ENCODE peak calls at places on chromosomes 4 and X, in six cellular contexts. One of them, this sample, is unnamed.

GRCh38 chr4:104625706-104626105 is 131.0 kb upstream of the CXXC4 start:
- DNase-seq in A549: no peak
- DNase-seq in breast epithelium: no peak
- DNase-seq in heart left ventricle: no peak
- DNase-seq in ovary: no peak
- DNase-seq in HCT116: no peak
- DNase-seq in this sample: no peak

GRCh38 chr4:6043843-6044242 is 25.6 kb upstream of the C4orf50 start:
- DNase-seq in A549: no peak
- DNase-seq in breast epithelium: no peak
- DNase-seq in heart left ventricle: no peak
- DNase-seq in ovary: no peak
- DNase-seq in HCT116: no peak
- DNase-seq in this sample: no peak

GRCh38 chrX:119605398-119605738 is 856 bp downstream of the NKRF start:
- DNase-seq in A549: peak
- DNase-seq in breast epithelium: no peak
- DNase-seq in heart left ventricle: no peak
- DNase-seq in ovary: no peak
- DNase-seq in HCT116: no peak
- DNase-seq in this sample: no peak

GRCh38 chr4:125735107-125735506 is 420.4 kb downstream of the FAT4 start:
- DNase-seq in A549: peak
- DNase-seq in breast epithelium: no peak
- DNase-seq in heart left ventricle: peak
- DNase-seq in ovary: no peak
- DNase-seq in HCT116: no peak
- DNase-seq in this sample: no peak

GRCh38 chrX:104130808-104131207 is 18.5 kb downstream of the ZCCHC18 start:
- DNase-seq in A549: no peak
- DNase-seq in breast epithelium: no peak
- DNase-seq in heart left ventricle: no peak
- DNase-seq in ovary: no peak
- DNase-seq in HCT116: no peak
- DNase-seq in this sample: no peak

GRCh38 chr4:40238700-40239548 is 42.1 kb downstream of the RHOH start:
- DNase-seq in A549: no peak
- DNase-seq in breast epithelium: no peak
- DNase-seq in heart left ventricle: no peak
- DNase-seq in ovary: no peak
- DNase-seq in HCT116: no peak
- DNase-seq in this sample: no peak

GRCh38 chrX:150155396-150156048 is 207.6 kb upstream of the MAMLD1 start:
- DNase-seq in A549: peak
- DNase-seq in breast epithelium: no peak
- DNase-seq in heart left ventricle: peak
- DNase-seq in ovary: peak
- DNase-seq in HCT116: no peak
- DNase-seq in this sample: no peak

GRCh38 chrX:18892881-18893280 is 91.0 kb downstream of the PHKA2 start:
- DNase-seq in A549: no peak
- DNase-seq in breast epithelium: no peak
- DNase-seq in heart left ventricle: no peak
- DNase-seq in ovary: no peak
- DNase-seq in HCT116: no peak
- DNase-seq in this sample: no peak

GRCh38 chr4:103719320-103720204 is at the start of gene TACR3:
- DNase-seq in A549: no peak
- DNase-seq in breast epithelium: no peak
- DNase-seq in heart left ventricle: peak
- DNase-seq in ovary: no peak
- DNase-seq in HCT116: no peak
- DNase-seq in this sample: no peak

GRCh38 chrX:9493936-9494335 is 29.1 kb downstream of the TBL1X start:
- DNase-seq in A549: no peak
- DNase-seq in breast epithelium: no peak
- DNase-seq in heart left ventricle: no peak
- DNase-seq in ovary: no peak
- DNase-seq in HCT116: no peak
- DNase-seq in this sample: no peak

GRCh38 chr4:88697588-88698329 is at the start of gene NAP1L5:
- DNase-seq in A549: peak
- DNase-seq in breast epithelium: peak
- DNase-seq in heart left ventricle: peak
- DNase-seq in ovary: peak
- DNase-seq in HCT116: peak
- DNase-seq in this sample: peak
- TF ChIP-seq POLR2A in A549: no peak
- TF ChIP-seq POLR2A in breast epithelium: peak
- TF ChIP-seq POLR2A in heart left ventricle: peak
- TF ChIP-seq POLR2A in ovary: peak
- TF ChIP-seq POLR2A in HCT116: no peak
- TF ChIP-seq POLR2A in this sample: no peak

GRCh38 chr4:86657382-86657781 is 63.3 kb downstream of the PTPN13 start:
- DNase-seq in A549: no peak
- DNase-seq in breast epithelium: no peak
- DNase-seq in heart left ventricle: no peak
- DNase-seq in ovary: no peak
- DNase-seq in HCT116: no peak
- DNase-seq in this sample: no peak

GRCh38 chr4:86657910-86658309 is 63.8 kb downstream of the PTPN13 start:
- DNase-seq in A549: no peak
- DNase-seq in breast epithelium: no peak
- DNase-seq in heart left ventricle: no peak
- DNase-seq in ovary: no peak
- DNase-seq in HCT116: no peak
- DNase-seq in this sample: no peak

GRCh38 chr4:86653237-86653865 is 59.2 kb downstream of the PTPN13 start:
- DNase-seq in A549: no peak
- DNase-seq in breast epithelium: no peak
- DNase-seq in heart left ventricle: no peak
- DNase-seq in ovary: no peak
- DNase-seq in HCT116: peak
- DNase-seq in this sample: no peak

DNA sequence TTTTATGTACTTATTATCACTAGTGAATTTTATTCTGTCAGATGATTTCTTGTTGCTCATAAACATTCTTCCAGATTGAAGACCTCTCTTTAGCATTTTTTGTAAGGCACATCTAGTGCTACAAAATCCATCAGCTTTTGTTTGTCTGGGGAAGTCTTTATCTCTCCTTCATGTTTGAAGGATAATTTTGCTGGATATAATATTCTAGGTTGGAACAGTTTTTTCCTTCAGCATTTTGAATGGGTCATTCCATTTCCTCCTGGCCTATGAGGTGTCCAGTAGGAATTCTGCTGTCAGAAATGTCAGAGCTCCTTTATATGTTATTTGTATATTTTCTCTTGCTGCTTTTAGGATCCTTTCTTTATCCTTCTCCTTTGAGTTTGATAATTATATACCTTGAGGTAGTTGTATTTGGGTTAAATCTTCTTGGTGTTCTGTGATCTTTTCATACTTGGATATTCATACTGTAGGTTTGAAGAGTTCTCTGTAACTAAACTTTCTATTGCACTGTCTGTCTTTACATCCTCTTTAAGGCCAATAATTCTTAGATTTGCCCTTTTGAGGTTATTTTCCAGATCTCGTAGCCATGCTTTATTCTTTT is 58.3 kb downstream of the PTPN13 start:
- DNase-seq in A549: no peak
- DNase-seq in breast epithelium: no peak
- DNase-seq in heart left ventricle: no peak
- DNase-seq in ovary: no peak
- DNase-seq in HCT116: no peak
- DNase-seq in this sample: no peak
- H3K27ac ChIP-seq in A549: no peak
- H3K27ac ChIP-seq in breast epithelium: no peak
- H3K27ac ChIP-seq in heart left ventricle: no peak
- H3K27ac ChIP-seq in ovary: no peak
- H3K27ac ChIP-seq in HCT116: no peak
- H3K27ac ChIP-seq in this sample: no peak

GRCh38 chrX:66018585-66019309 is 21.1 kb downstream of the VSIG4 start:
- DNase-seq in A549: no peak
- DNase-seq in breast epithelium: no peak
- DNase-seq in heart left ventricle: no peak
- DNase-seq in ovary: no peak
- DNase-seq in HCT116: no peak
- DNase-seq in this sample: no peak
- TF ChIP-seq POLR2A in A549: no peak
- TF ChIP-seq POLR2A in breast epithelium: no peak
- TF ChIP-seq POLR2A in heart left ventricle: no peak
- TF ChIP-seq POLR2A in ovary: no peak
- TF ChIP-seq POLR2A in HCT116: no peak
- TF ChIP-seq POLR2A in this sample: no peak

DNA sequence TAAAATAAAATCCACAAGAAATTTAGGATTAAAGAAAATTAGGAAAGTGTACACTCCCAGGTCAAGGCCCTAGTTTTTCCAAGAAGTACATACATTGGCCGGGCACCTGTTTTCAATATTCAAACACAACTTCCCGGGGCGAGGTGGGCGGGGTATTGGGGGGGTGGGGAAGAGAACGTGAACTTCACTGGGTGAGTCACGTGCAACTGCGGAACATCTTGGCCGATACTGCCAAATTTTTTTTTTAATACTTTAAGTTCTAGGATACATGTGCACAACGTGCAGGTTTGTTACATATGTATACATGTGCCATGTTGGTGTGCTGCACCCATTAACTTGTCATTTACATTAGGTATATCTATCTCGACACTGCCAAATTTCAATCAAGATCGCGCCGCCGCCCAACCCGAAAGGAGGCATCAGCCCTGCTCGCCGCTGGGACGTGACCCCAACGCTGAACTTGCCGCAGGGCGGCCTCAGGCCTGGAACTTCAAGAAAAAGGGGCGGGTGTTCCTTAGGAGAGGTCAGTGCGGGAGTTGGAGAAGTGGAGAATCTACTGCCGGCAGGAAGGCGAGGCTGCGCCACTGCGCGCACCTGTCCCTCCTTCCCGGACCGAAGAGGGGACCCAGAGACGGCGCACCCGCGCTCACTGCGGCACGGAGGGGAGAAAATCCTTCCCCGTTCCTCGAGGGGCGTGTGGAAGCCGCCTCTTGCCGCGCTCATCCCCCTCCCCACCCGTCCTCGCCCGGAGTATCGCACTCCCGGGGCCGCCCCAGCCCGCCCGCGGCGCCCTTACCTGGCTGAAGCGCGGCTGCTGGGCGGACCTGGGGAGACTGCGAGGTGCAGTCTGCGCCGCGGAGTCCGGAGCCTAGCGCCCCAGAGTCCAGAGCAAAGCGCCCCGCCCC is at the start of gene TEC:
- DNase-seq in A549: peak
- DNase-seq in breast epithelium: peak
- DNase-seq in heart left ventricle: peak
- DNase-seq in ovary: no peak
- DNase-seq in HCT116: peak
- DNase-seq in this sample: peak
- H3K27ac ChIP-seq in A549: peak
- H3K27ac ChIP-seq in breast epithelium: peak
- H3K27ac ChIP-seq in heart left ventricle: peak
- H3K27ac ChIP-seq in ovary: peak
- H3K27ac ChIP-seq in HCT116: peak
- H3K27ac ChIP-seq in this sample: peak

This sample was measured in stomach.